ENCODE peak calls at places on chromosomes 11 and 22, in five cellular contexts. D, W, Z, T and L are unnamed samples.

GRCh38 chr11:130737866-130738431 is 178.3 kb downstream of the SNX19 start:
- ATAC-seq in W (no peak), Z (no peak), T (peak), D (no peak), L (peak)

GRCh38 chr11:130817608-130817944 is 98.7 kb downstream of the SNX19 start:
- ATAC-seq in T (peak), Z (no peak), D (no peak), W (no peak), L (peak)

GRCh38 chr22:41308054-41308453 is 6.7 kb downstream of the ZC3H7B start:
- ATAC-seq in W (peak), D (no peak), Z (peak), T (no peak), L (peak)

GRCh38 chr11:128299132-128299726 is 288.1 kb downstream of the ETS1 start:
- ATAC-seq in T (peak), Z (no peak), D (no peak), W (no peak), L (peak)

GRCh38 chr22:40751250-40751649 is 67.9 kb downstream of the SLC25A17 start:
- ATAC-seq in Z (no peak), D (no peak), W (no peak), T (no peak), L (no peak)

GRCh38 chr11:35059040-35059439 is 79.9 kb upstream of the CD44 start:
- ATAC-seq in W (no peak), D (no peak), T (peak), Z (no peak), L (no peak)

GRCh38 chr11:126607776-126608625 is 252.5 kb downstream of the ST3GAL4 start:
- ATAC-seq in Z (peak), D (peak), T (peak), W (no peak), L (no peak)

GRCh38 chr11:544817-545166 is 7.5 kb downstream of the LRRC56 start:
- ATAC-seq in W (no peak), D (no peak), Z (no peak), T (peak), L (no peak)

GRCh38 chr11:85745626-85746025 is 59.6 kb upstream of the CCDC89 start:
- ATAC-seq in W (no peak), Z (no peak), D (no peak), T (no peak), L (no peak)

GRCh38 chr11:128867277-128867676 is at the start of gene KCNJ1:
- ATAC-seq in Z (no peak), D (no peak), T (no peak), W (no peak), L (no peak)

GRCh38 chr11:1771700-1772099 is 8.0 kb upstream of the CTSD start:
- ATAC-seq in Z (no peak), T (peak), D (no peak), W (no peak), L (peak)

GRCh38 chr11:119421351-119421750 is 1.6 kb downstream of the THY1 start:
- ATAC-seq in Z (no peak), T (no peak), W (no peak), D (no peak), L (no peak)

GRCh38 chr11:119418759-119419158 is 4.2 kb downstream of the THY1 start:
- ATAC-seq in T (no peak), Z (no peak), W (no peak), D (no peak), L (no peak)

GRCh38 chr11:119419246-119419645 is 3.7 kb downstream of the THY1 start:
- ATAC-seq in Z (no peak), D (no peak), T (no peak), W (no peak), L (no peak)

GRCh38 chr11:119420631-119421030 is 2.3 kb downstream of the THY1 start:
- ATAC-seq in W (no peak), T (no peak), D (no peak), Z (no peak), L (no peak)

DNA sequence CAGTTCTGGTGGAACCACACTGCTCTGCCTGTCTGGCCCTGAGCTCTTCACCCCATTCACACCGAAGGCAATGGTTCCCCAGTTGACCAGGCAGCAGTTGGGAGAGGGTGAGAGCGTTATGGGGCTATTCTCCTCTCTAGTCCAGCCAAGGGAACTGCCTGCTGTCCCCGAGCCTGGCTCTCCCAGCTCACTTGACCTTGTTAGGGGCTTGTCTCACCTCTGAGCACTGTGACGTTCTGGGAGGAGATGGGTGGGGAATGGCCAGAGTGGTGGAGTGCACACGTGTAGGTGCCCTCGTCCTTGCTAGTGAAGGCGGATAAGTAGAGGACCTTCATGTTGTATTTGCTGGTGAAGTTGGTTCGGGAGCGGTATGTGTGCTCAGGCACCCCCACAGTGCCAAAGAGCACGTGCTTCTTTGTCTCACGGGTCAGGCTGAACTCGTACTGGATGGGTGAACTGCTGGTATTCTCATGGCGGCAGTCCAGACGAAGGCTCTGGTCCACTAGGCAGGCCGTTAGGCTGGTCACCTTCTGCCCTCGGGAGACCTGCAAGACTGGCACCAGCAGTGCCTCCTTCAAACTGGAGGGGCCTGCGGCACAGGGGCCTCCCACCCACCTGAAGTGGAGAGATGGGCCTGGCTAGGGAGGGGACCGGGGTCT is 3.0 kb downstream of the THY1 start:
- ATAC-seq in D (no peak), Z (no peak), T (no peak), W (no peak), L (no peak)
- H3K27ac ChIP-seq in D (no peak), Z (no peak), T (no peak), W (no peak), L (no peak)

GRCh38 chr11:57335343-57336110 is at the start of gene SSRP1:
- ATAC-seq in Z (peak), D (peak), W (peak), T (peak), L (peak)
- TF ChIP-seq POLR2A in Z (peak), D (peak), W (peak), T (peak), L (peak)

GRCh38 chr22:37559901-37560681 is at the start of gene CDC42EP1:
- ATAC-seq in T (peak), Z (peak), D (peak), W (peak), L (peak)
- TF ChIP-seq POLR2AphosphoS5 in T (peak), Z (peak), D (peak), W (peak), L (peak)

DNA sequence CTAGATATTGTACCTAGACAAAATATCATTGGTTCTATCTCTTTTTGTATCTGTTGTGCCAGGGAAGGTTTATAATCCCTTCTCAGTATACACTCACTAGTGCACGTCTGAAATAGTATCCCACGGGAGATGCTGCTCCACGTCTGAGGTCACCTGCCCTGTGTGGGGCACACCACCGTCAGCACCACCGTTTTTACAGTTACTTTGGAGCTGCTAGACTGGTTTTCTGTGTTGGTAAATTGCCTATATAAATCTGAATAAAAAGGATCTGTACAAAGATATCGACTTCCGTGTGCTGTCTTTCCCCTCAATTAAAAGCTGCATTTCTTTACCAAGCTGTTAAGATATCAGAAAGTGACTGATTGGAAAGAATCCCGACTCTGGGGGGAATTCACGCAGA is 13.0 kb upstream of the MYO18B start:
- ATAC-seq in D (no peak), Z (no peak), W (no peak), T (no peak), L (no peak)
- H3K27ac ChIP-seq in D (no peak), Z (no peak), W (no peak), T (no peak), L (no peak)

GRCh38 chr11:65501530-65502273 is 2.9 kb downstream of the MALAT1 start:
- ATAC-seq in Z (no peak), T (no peak), D (no peak), W (no peak), L (no peak)
- TF ChIP-seq POLR2A in Z (peak), T (peak), D (no peak), W (peak), L (peak)

GRCh38 chr11:83238111-83238510 is 44.6 kb downstream of the ANKRD42 start:
- ATAC-seq in Z (no peak), D (no peak), W (no peak), T (no peak), L (no peak)

GRCh38 chr11:83235825-83236224 is 42.3 kb downstream of the ANKRD42 start:
- ATAC-seq in W (no peak), Z (no peak), D (no peak), T (no peak), L (no peak)

DNA sequence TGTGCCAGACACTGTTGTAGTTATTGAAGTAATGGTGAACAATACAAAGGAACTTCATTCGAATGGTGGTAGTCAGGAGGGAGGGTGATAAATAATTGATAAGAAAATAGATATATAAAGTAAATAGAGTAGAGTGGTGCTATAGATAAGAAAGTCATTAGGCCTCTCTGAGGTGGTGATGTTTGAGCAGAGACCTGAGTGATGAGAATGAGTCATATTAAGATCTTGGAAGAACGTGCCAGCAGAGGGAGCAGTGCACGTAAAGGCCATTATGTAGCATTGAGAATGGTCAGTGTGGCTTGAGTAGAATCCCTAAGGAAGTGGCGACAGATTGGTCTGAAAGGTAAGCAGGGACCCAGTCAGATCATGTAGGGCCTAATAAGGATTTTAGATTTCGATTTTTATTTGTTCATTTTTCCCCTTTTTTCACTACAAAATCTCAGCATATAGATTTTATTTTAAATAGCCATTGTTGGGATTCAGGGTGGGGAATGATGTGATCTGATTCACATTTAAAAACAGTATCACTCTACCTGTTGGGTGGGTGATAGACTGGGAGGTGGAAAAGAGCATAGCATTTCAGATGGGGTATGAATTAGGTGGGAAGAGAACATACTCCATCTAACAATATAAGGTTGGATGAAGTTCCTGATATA is 44.7 kb downstream of the CCDC90B start:
- ATAC-seq in W (peak), T (peak), D (peak), Z (peak), L (no peak)
- TF ChIP-seq POLR2AphosphoS5 in W (no peak), T (no peak), D (no peak), Z (no peak), L (no peak)

DNA sequence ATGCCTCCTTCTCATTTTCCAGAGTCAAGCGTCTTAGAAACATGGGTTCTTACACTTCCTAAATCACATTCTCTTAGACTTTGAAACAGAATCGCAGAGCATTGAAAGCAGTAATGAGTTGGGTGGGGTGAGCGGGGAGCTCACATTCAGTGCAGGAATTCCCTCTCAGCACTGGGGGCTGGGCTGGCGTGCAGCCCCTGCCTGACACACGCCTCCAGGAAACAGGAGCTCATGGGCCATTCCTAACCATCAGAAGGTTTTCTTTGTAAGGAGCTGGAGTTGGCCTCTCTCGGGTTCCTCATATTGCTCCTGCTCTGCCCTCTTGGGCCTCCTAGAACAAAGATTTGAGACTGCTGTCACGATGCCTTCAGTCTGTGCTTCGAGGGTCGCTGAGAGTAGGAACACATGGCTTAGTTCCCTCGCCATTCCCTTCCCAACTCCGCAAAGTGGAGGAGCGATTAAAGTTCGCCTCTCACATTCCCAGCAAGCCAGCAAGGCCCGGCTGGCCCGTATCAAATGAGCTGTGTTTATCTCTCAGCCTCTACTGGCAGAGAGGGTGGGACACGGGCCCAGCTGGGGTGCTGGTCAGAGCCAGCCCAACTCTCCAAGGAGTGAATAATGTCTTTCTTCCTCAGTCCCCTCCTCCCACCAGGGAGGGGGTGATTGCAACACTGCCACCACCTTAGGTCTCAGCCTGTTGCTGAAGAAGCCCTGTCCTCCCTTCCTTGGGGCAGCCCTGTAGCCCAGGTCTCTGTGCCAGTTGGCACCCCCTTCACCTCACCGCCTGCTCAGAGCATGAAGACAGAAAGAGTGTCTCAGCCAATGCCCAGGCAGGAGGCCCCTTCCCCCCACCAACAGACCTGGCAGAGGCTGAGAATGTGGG is 10.4 kb downstream of the CHRDL2 start:
- ATAC-seq in T (peak), W (no peak), D (no peak), Z (peak), L (peak)
- H3K27ac ChIP-seq in T (peak), W (no peak), D (no peak), Z (no peak), L (peak)